ENCODE peak calls at places on chromosomes 11 and 22, in four cellular contexts. One of them, this sample, is unnamed. For H3K9me3, the result is how much of the 10 kb centered on the place peaks cover.

GRCh38 chr11:68122936-68123539 is 1.9 kb upstream of the CHKA start:
- DNase-seq in uterus: no peak
- DNase-seq in ovary: no peak
- DNase-seq in body of pancreas: peak
- DNase-seq in this sample: no peak

GRCh38 chr11:129283141-129283540 is 91.0 kb upstream of the ARHGAP32 start:
- DNase-seq in uterus: no peak
- DNase-seq in ovary: no peak
- DNase-seq in body of pancreas: peak
- DNase-seq in this sample: no peak

GRCh38 chr11:112797072-112797471 is 164.1 kb upstream of the NCAM1 start:
- DNase-seq in uterus: no peak
- DNase-seq in ovary: no peak
- DNase-seq in body of pancreas: peak
- DNase-seq in this sample: no peak

GRCh38 chr11:126263489-126263888 is 5.2 kb downstream of the SRPRA start:
- DNase-seq in uterus: no peak
- DNase-seq in ovary: no peak
- DNase-seq in body of pancreas: no peak
- DNase-seq in this sample: no peak

GRCh38 chr11:91979775-91980174 is 244.8 kb upstream of the FAT3 start:
- DNase-seq in uterus: no peak
- DNase-seq in ovary: no peak
- DNase-seq in body of pancreas: no peak
- DNase-seq in this sample: no peak

GRCh38 chr22:30637701-30638114 is 2.1 kb downstream of the SLC35E4 start:
- DNase-seq in uterus: no peak
- DNase-seq in ovary: no peak
- DNase-seq in body of pancreas: no peak
- DNase-seq in this sample: no peak

GRCh38 chr22:28907311-28908008 is 24.1 kb downstream of the ZNRF3 start:
- DNase-seq in uterus: no peak
- DNase-seq in ovary: no peak
- DNase-seq in body of pancreas: no peak
- DNase-seq in this sample: no peak

GRCh38 chr22:36277482-36278291 is 24.8 kb downstream of the APOL1 start:
- DNase-seq in uterus: peak
- DNase-seq in ovary: peak
- DNase-seq in body of pancreas: peak
- DNase-seq in this sample: peak

GRCh38 chr11:128324051-128324481 is 263.3 kb downstream of the ETS1 start:
- DNase-seq in uterus: no peak
- DNase-seq in ovary: no peak
- DNase-seq in body of pancreas: no peak
- DNase-seq in this sample: no peak

GRCh38 chr22:20384865-20385264 is 9.1 kb upstream of the ZNF74 start:
- DNase-seq in uterus: no peak
- DNase-seq in ovary: no peak
- DNase-seq in body of pancreas: no peak
- DNase-seq in this sample: no peak

GRCh38 chr22:47696776-47697175 is 934.3 kb downstream of the TBC1D22A start:
- DNase-seq in uterus: no peak
- DNase-seq in ovary: no peak
- DNase-seq in body of pancreas: no peak
- DNase-seq in this sample: no peak

GRCh38 chr22:47695176-47695575 is 932.7 kb downstream of the TBC1D22A start:
- DNase-seq in uterus: no peak
- DNase-seq in ovary: no peak
- DNase-seq in body of pancreas: no peak
- DNase-seq in this sample: no peak

GRCh38 chr22:47694536-47694935 is 932.1 kb downstream of the TBC1D22A start:
- DNase-seq in uterus: no peak
- DNase-seq in ovary: no peak
- DNase-seq in body of pancreas: no peak
- DNase-seq in this sample: no peak

GRCh38 chr22:47698906-47699305 is 936.5 kb downstream of the TBC1D22A start:
- DNase-seq in uterus: no peak
- DNase-seq in ovary: no peak
- DNase-seq in body of pancreas: no peak
- DNase-seq in this sample: no peak

DNA sequence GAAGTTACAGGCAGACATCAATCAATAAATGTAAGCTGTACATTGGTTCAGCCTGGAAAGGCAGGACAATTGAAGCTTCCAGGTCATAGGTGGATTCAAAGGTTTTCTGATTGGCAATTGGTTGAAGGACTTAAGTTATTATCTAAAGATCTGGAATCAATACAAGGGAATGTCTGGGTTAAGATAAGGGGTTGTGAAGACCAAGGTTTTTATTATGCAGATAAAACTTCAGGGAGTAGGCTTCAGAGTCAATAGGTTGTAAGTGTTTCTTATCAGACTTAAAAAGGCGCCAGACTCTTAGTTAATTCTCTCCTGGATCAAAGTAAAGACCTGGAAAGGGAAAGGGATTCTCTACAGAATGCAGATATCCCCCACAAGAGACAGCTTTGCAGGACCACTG is 935.4 kb downstream of the TBC1D22A start:
- DNase-seq in uterus: no peak
- DNase-seq in ovary: no peak
- DNase-seq in body of pancreas: no peak
- DNase-seq in this sample: no peak
- H3K9me3 ChIP-seq in uterus: under half
- H3K9me3 ChIP-seq in ovary: under half
- H3K9me3 ChIP-seq in body of pancreas: under half
- H3K9me3 ChIP-seq in this sample: under half

GRCh38 chr11:35943761-35944502 is at the start of gene LDLRAD3:
- DNase-seq in uterus: peak
- DNase-seq in ovary: peak
- DNase-seq in body of pancreas: peak
- DNase-seq in this sample: peak
- TF ChIP-seq POLR2A in uterus: peak
- TF ChIP-seq POLR2A in ovary: no peak
- TF ChIP-seq POLR2A in body of pancreas: no peak
- TF ChIP-seq POLR2A in this sample: no peak

GRCh38 chr11:96579642-96580041 is 189.8 kb downstream of the JRKL start:
- DNase-seq in uterus: no peak
- DNase-seq in ovary: no peak
- DNase-seq in body of pancreas: no peak
- DNase-seq in this sample: no peak

GRCh38 chr11:96578379-96578778 is 188.6 kb downstream of the JRKL start:
- DNase-seq in uterus: no peak
- DNase-seq in ovary: no peak
- DNase-seq in body of pancreas: no peak
- DNase-seq in this sample: no peak

DNA sequence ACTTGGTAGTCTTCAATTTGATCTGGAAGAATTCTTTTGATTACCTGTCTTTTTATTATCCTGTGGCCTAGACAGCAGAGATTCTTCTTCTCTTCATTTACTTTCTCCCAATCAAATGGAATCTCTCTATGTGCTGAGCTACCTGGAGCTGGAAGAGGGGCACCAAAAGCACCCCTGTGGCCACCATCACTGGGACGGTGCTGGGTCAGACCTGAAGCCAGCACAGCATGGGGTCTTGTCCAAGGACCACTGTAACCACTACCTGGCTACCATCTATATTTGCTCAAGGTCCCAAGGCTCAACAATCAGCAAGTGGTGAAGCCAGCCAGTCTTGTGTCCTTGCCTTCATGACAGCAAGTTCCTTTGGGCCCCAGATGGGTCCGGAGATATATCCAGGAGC is 186.6 kb downstream of the JRKL start:
- DNase-seq in uterus: no peak
- DNase-seq in ovary: no peak
- DNase-seq in body of pancreas: no peak
- DNase-seq in this sample: no peak
- TF ChIP-seq CTCF in uterus: no peak
- TF ChIP-seq CTCF in ovary: no peak
- TF ChIP-seq CTCF in body of pancreas: no peak
- TF ChIP-seq CTCF in this sample: no peak

GRCh38 chr11:117454564-117454917 is 126.9 kb downstream of the CEP164 start:
- DNase-seq in uterus: no peak
- DNase-seq in ovary: no peak
- DNase-seq in body of pancreas: no peak
- DNase-seq in this sample: no peak
- H3K9me3 ChIP-seq in uterus: under half
- H3K9me3 ChIP-seq in ovary: under half
- H3K9me3 ChIP-seq in body of pancreas: under half
- H3K9me3 ChIP-seq in this sample: under half